ENCODE peak calls at places on chromosomes 11 and 22, in four cellular contexts. K is IMR-90, V is tibial nerve, M is heart left ventricle. U is an unnamed sample.

GRCh38 chr11:6371825-6372224 is 18.4 kb upstream of the SMPD1 start:
- DNase-seq in K (no peak), V (no peak), M (no peak), U (no peak)

GRCh38 chr11:87239001-87239400 is 201.3 kb downstream of the TMEM135 start:
- DNase-seq in K (no peak), V (no peak), M (no peak), U (no peak)

GRCh38 chr11:71178076-71178475 is 74.3 kb downstream of the SHANK2 start:
- DNase-seq in K (no peak), V (no peak), M (no peak), U (no peak)

GRCh38 chr11:44780940-44781631 is 54.3 kb downstream of the TSPAN18 start:
- DNase-seq in K (peak; percentile 50), V (no peak), M (peak; percentile 83), U (no peak)

GRCh38 chr22:22420580-22420979 is 88.0 kb downstream of the ZNF280B start:
- DNase-seq in K (no peak), V (no peak), M (no peak), U (no peak)

GRCh38 chr11:9231848-9232177 is 33.3 kb downstream of the DENND5A start:
- DNase-seq in K (peak; percentile 72), V (peak; percentile 11), M (no peak), U (no peak)

GRCh38 chr11:68956142-68956541 is 24.6 kb downstream of the MRGPRD start:
- DNase-seq in K (no peak), V (no peak), M (no peak), U (no peak)

GRCh38 chr11:103091024-103091423 is 936 bp downstream of the DCUN1D5 start:
- DNase-seq in K (peak; percentile 4), V (no peak), M (no peak), U (no peak)

GRCh38 chr22:37305873-37306272 is 23.6 kb downstream of the CYTH4 start:
- DNase-seq in K (no peak), V (no peak), M (no peak), U (no peak)

GRCh38 chr11:46951864-46952263 is 15.3 kb downstream of the CSTPP1 start:
- DNase-seq in K (peak; percentile 56), V (no peak), M (no peak), U (no peak)

GRCh38 chr22:29697853-29698598 is 21.8 kb upstream of the CABP7 start:
- DNase-seq in K (no peak), V (no peak), M (no peak), U (no peak)

GRCh38 chr22:48948575-48949170 is 879.0 kb downstream of the BRD1 start:
- DNase-seq in K (no peak), V (no peak), M (no peak), U (peak; percentile 22)

GRCh38 chr11:2808850-2809847 is 76.4 kb downstream of the CDKN1C start:
- DNase-seq in K (no peak), V (no peak), M (peak; percentile 15), U (no peak)

GRCh38 chr11:83836883-83837654 is 550.9 kb upstream of the CCDC90B start:
- DNase-seq in K (peak; percentile 50), V (peak; percentile 10), M (peak; percentile 37), U (peak; percentile 30)

GRCh38 chr11:532512-533048 is 2.8 kb downstream of the HRAS start:
- DNase-seq in K (no peak), V (no peak), M (peak; percentile 33), U (no peak)

GRCh38 chr11:111557425-111558111 is 17.0 kb downstream of the LAYN start:
- DNase-seq in K (peak; percentile 99), V (no peak), M (no peak), U (no peak)

GRCh38 chr11:9265211-9266131 is at the start of gene DENND5A:
- DNase-seq in K (peak; percentile 83), V (peak; percentile 61), M (peak; percentile 93), U (peak; percentile 84)

GRCh38 chr11:131668867-131669780 is 298.7 kb downstream of the NTM start:
- DNase-seq in K (peak; percentile 16), V (no peak), M (no peak), U (peak; percentile 42)

GRCh38 chr22:37830093-37830842 is 7.1 kb downstream of the GALR3 start:
- DNase-seq in K (no peak), V (no peak), M (no peak), U (no peak)

GRCh38 chr22:39205344-39206021 is 39.3 kb downstream of the PDGFB start:
- DNase-seq in K (peak; percentile 78), V (no peak), M (no peak), U (no peak)

GRCh38 chr11:87215236-87215635 is 177.5 kb downstream of the TMEM135 start:
- DNase-seq in K (peak; percentile 6), V (no peak), M (no peak), U (no peak)

GRCh38 chr11:45399166-45399565 is 113.0 kb upstream of the SYT13 start:
- DNase-seq in K (no peak), V (no peak), M (no peak), U (no peak)

GRCh38 chr11:104967493-104968364 is 645 bp downstream of the CASP4 start:
- DNase-seq in K (peak; percentile 16), V (no peak), M (no peak), U (no peak)

GRCh38 chr11:134277176-134278001 is 1.2 kb downstream of the GLB1L3 start:
- DNase-seq in K (no peak), V (no peak), M (no peak), U (no peak)
- H3K27me3 ChIP-seq in K (peaks cover 53% of the 10 kb centered on the region), V (no peaks in the 10 kb centered on the region), M (peaks cover 81% of the 10 kb centered on the region), U (peaks cover 3% of the 10 kb centered on the region)

DNA sequence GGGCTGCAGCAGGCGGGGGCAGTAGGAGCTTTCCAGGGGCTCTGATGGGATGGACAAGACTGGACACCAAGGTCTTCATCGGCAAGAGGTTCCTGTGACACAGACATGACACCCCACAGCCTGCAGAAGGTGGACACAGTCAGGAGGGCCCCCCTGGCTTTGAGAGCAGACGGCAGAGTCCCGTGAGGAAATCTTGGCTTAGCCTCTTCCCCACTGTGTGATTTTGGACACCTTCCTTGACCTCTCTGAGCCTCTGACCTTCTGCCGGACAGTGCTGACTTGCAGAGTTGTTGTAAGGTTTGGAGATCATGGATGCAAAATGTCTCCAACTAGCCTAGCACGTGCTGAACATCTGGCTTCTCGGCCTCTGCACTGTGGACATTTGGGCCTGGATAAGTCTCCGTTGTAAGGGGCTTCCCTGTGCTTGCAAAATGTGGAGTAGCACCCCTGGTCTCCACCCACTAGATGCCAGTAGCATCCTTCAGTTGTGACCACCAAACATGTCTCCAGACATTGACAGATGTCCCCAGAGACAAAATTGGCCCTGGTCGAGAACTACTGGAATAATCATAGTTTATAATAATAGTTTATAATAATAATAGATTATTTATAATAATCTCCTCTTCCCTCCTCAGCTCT is 54.6 kb downstream of the MCM5 start:
- DNase-seq in K (no peak), V (no peak), M (peak; percentile 41), U (no peak)
- TF ChIP-seq CTCF in K (no peak), V (no peak), M (no peak), U (no peak)

GRCh38 chr11:118000067-118000849 is 14.1 kb downstream of the IL10RA start:
- DNase-seq in K (no peak), V (no peak), M (no peak), U (no peak)
- H3K4me1 ChIP-seq in K (no peaks in the 10 kb centered on the region), V (no peaks in the 10 kb centered on the region), M (peaks cover 19% of the 10 kb centered on the region), U (no peaks in the 10 kb centered on the region)

DNA sequence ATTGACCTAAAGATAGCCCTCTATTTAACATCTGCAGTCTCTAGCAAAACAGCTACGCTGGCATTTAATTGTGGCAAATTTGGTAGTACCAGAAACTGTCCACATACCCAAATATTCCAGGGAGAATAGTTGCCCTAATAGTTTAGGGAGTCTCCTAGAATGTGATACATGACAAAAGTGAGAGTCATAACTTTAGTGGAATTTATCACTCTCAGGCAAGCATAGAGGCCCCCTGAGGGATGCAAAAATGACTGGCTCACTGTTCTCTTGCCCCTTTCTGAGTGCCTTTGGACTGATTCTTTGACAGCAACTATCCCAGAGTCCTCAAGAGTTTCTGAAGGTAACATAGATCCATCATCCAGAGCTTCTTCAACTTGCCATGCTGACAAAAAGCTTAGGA is 2.3 kb upstream of the OR51B4 start:
- DNase-seq in K (no peak), V (no peak), M (no peak), U (no peak)
- H3K27me3 ChIP-seq in K (no peaks in the 10 kb centered on the region), V (no peaks in the 10 kb centered on the region), M (no peaks in the 10 kb centered on the region), U (no peaks in the 10 kb centered on the region)

GRCh38 chr11:119484741-119485605 is 62.0 kb upstream of the THY1 start:
- DNase-seq in K (no peak), V (no peak), M (no peak), U (no peak)
- TF ChIP-seq CTCF in K (peak; percentile 7), V (no peak), M (no peak), U (no peak)

U was measured in lung.